ENCODE peak calls at places on chromosomes 16 and 17, in four cellular contexts. D, U, T and L are unnamed samples.

GRCh38 chr17:970388-970768 is 9.2 kb downstream of the NXN start:
- DNase-seq in D (no peak), U (no peak), T (no peak), L (no peak)

GRCh38 chr16:50103764-50104163 is 38.0 kb downstream of the HEATR3 start:
- DNase-seq in D (no peak), U (peak), T (no peak), L (peak)

GRCh38 chr17:27610304-27610676 is 20.7 kb upstream of the LGALS9 start:
- DNase-seq in D (no peak), U (no peak), T (no peak), L (no peak)

GRCh38 chr16:85041184-85041928 is 13.8 kb downstream of the KIAA0513 start:
- DNase-seq in D (no peak), U (no peak), T (no peak), L (no peak)

GRCh38 chr16:67882374-67883145 is 2.1 kb upstream of the NRN1L start:
- DNase-seq in D (no peak), U (no peak), T (no peak), L (no peak)

GRCh38 chr17:61551255-61551742 is 39.7 kb downstream of the NACA2 start:
- DNase-seq in D (no peak), U (no peak), T (no peak), L (no peak)

GRCh38 chr16:82979406-82980111 is 352.8 kb downstream of the CDH13 start:
- DNase-seq in D (no peak), U (peak), T (no peak), L (no peak)

GRCh38 chr16:68251812-68252211 is 6.6 kb downstream of the PLA2G15 start:
- DNase-seq in D (no peak), U (no peak), T (no peak), L (no peak)

GRCh38 chr16:19717319-19717718 is 708 bp downstream of the KNOP1 start:
- DNase-seq in D (no peak), U (no peak), T (no peak), L (no peak)

GRCh38 chr17:27968206-27968732 is 74.2 kb upstream of the NLK start:
- DNase-seq in D (no peak), U (no peak), T (no peak), L (no peak)

GRCh38 chr17:76816590-76817135 is 51.5 kb upstream of the MGAT5B start:
- DNase-seq in D (peak), U (peak), T (peak), L (no peak)

GRCh38 chr16:85372627-85373372 is 240.3 kb upstream of the GSE1 start:
- DNase-seq in D (no peak), U (no peak), T (no peak), L (no peak)

GRCh38 chr16:66858740-66859396 is 14.7 kb downstream of the CA7 start:
- DNase-seq in D (no peak), U (no peak), T (no peak), L (no peak)

GRCh38 chr16:58031016-58031800 is 5.7 kb downstream of the MMP15 start:
- DNase-seq in D (no peak), U (no peak), T (no peak), L (no peak)

GRCh38 chr17:40316571-40317344 is 7.8 kb downstream of the RARA start:
- DNase-seq in D (no peak), U (no peak), T (no peak), L (no peak)

GRCh38 chr16:28820016-28820415 is 2.8 kb upstream of the ATXN2L start:
- DNase-seq in D (no peak), U (no peak), T (no peak), L (no peak)

GRCh38 chr16:81795193-81795592 is 16.1 kb downstream of the PLCG2 start:
- DNase-seq in D (no peak), U (no peak), T (no peak), L (no peak)

GRCh38 chr17:1649844-1650409 is at the start of gene RILP:
- DNase-seq in D (no peak), U (no peak), T (no peak), L (no peak)

GRCh38 chr16:49592507-49593422 is 219.2 kb downstream of the C16orf78 start:
- DNase-seq in D (no peak), U (no peak), T (no peak), L (no peak)

GRCh38 chr17:50630524-50631194 is 4.0 kb upstream of the ABCC3 start:
- DNase-seq in D (peak), U (no peak), T (peak), L (no peak)

GRCh38 chr17:10618202-10618635 is 38.9 kb downstream of the MYH3 start:
- DNase-seq in D (peak), U (no peak), T (peak), L (no peak)

GRCh38 chr16:55672471-55672870 is 16.7 kb downstream of the SLC6A2 start:
- DNase-seq in D (no peak), U (no peak), T (no peak), L (no peak)

GRCh38 chr16:17258848-17259713 is 211.7 kb downstream of the XYLT1 start:
- DNase-seq in D (no peak), U (no peak), T (no peak), L (no peak)

GRCh38 chr16:85891033-85891775 is 7.8 kb upstream of the IRF8 start:
- DNase-seq in D (no peak), U (peak), T (no peak), L (peak)

GRCh38 chr17:71407972-71408371 is 712.8 kb upstream of the SOX9 start:
- DNase-seq in D (no peak), U (no peak), T (no peak), L (no peak)

GRCh38 chr17:64216385-64217248 is 46.4 kb downstream of the TEX2 start:
- DNase-seq in D (no peak), U (no peak), T (no peak), L (no peak)

GRCh38 chr16:67659675-67660563 is at the start of gene ACD:
- DNase-seq in D (peak), U (peak), T (peak), L (peak)

GRCh38 chr16:81276323-81276722 is 37.8 kb downstream of the BCO1 start:
- DNase-seq in D (no peak), U (no peak), T (no peak), L (no peak)

GRCh38 chr16:15643453-15644305 is 725 bp upstream of the MARF1 start:
- DNase-seq in D (no peak), U (no peak), T (no peak), L (no peak)

GRCh38 chr17:61757168-61757567 is 106.2 kb downstream of the BRIP1 start:
- DNase-seq in D (no peak), U (no peak), T (no peak), L (no peak)